ENCODE peak calls at places on chromosome 4, in five cellular contexts. S is OCI-LY7, T is fibroblast of lung, H is GM23338, V is K562. F is an unnamed sample. For H3K4me1, the result is how much of the 10 kb centered on the place peaks cover.

GRCh38 chr4:6198768-6199343 is 1.5 kb downstream of the JAKMIP1 start:
- DNase-seq in S (no peak), T (peak), H (peak), V (no peak), F (peak)

GRCh38 chr4:81165853-81166430 is 49.1 kb downstream of the PRKG2 start:
- DNase-seq in S (no peak), T (peak), H (no peak), V (no peak), F (no peak)

GRCh38 chr4:122666527-122667245 is 45.8 kb upstream of the IL21 start:
- DNase-seq in S (no peak), T (peak), H (no peak), V (no peak), F (no peak)

GRCh38 chr4:79319975-79320374 is 5.9 kb downstream of the NAA11 start:
- DNase-seq in S (no peak), T (no peak), H (no peak), V (no peak), F (no peak)

GRCh38 chr4:67198757-67199156 is 346.5 kb downstream of the CENPC start:
- DNase-seq in S (peak), T (no peak), H (peak), V (no peak), F (no peak)

GRCh38 chr4:162274354-162274753 is 110.6 kb upstream of the FSTL5 start:
- DNase-seq in S (no peak), T (no peak), H (no peak), V (no peak), F (no peak)

GRCh38 chr4:121519236-121519838 is 138.5 kb upstream of the QRFPR start:
- DNase-seq in S (no peak), T (no peak), H (no peak), V (no peak), F (no peak)

GRCh38 chr4:173909294-173909693 is 374.2 kb downstream of the FBXO8 start:
- DNase-seq in S (no peak), T (no peak), H (no peak), V (no peak), F (no peak)

GRCh38 chr4:61200195-61200990 is at the start of gene ADGRL3:
- DNase-seq in S (no peak), T (peak), H (peak), V (no peak), F (peak)

GRCh38 chr4:98873059-98873458 is 55.9 kb downstream of the EIF4E start:
- DNase-seq in S (no peak), T (peak), H (no peak), V (no peak), F (no peak)

GRCh38 chr4:156596026-156596425 is 375.6 kb downstream of the PDGFC start:
- DNase-seq in S (no peak), T (no peak), H (no peak), V (no peak), F (no peak)

GRCh38 chr4:184824776-184825393 is 883 bp downstream of the ACSL1 start:
- DNase-seq in S (peak), T (no peak), H (no peak), V (no peak), F (no peak)

GRCh38 chr4:185127021-185127925 is 15.8 kb upstream of the SLC25A4 start:
- DNase-seq in S (no peak), T (no peak), H (peak), V (no peak), F (peak)

GRCh38 chr4:155545456-155545855 is 121.2 kb upstream of the GUCY1A1 start:
- DNase-seq in S (no peak), T (no peak), H (no peak), V (no peak), F (no peak)

GRCh38 chr4:73917081-73917501 is 47.9 kb downstream of the CXCL1 start:
- DNase-seq in S (no peak), T (peak), H (no peak), V (no peak), F (no peak)

GRCh38 chr4:2066011-2066551 is 7.0 kb downstream of the NAT8L start:
- DNase-seq in S (no peak), T (no peak), H (no peak), V (no peak), F (no peak)

GRCh38 chr4:152462715-152463114 is 73.2 kb downstream of the FBXW7 start:
- DNase-seq in S (no peak), T (no peak), H (no peak), V (no peak), F (no peak)

GRCh38 chr4:83212041-83212851 is 72.4 kb downstream of the COQ2 start:
- DNase-seq in S (peak), T (no peak), H (no peak), V (no peak), F (no peak)

GRCh38 chr4:76723916-76724315 is 174.0 kb downstream of the SOWAHB start:
- DNase-seq in S (no peak), T (peak), H (peak), V (no peak), F (peak)

GRCh38 chr4:109662786-109663185 is 40.5 kb downstream of the CASP6 start:
- DNase-seq in S (no peak), T (no peak), H (no peak), V (no peak), F (peak)

GRCh38 chr4:75841641-75842520 is 60.4 kb downstream of the PPEF2 start:
- DNase-seq in S (no peak), T (no peak), H (peak), V (no peak), F (peak)

GRCh38 chr4:186728631-186729271 is 5.1 kb upstream of the FAT1 start:
- DNase-seq in S (no peak), T (no peak), H (peak), V (no peak), F (peak)

GRCh38 chr4:951186-951585 is 18.9 kb downstream of the TMEM175 start:
- DNase-seq in S (no peak), T (no peak), H (no peak), V (no peak), F (peak)

GRCh38 chr4:112403072-112403945 is 106.1 kb downstream of the ALPK1 start:
- DNase-seq in S (no peak), T (peak), H (peak), V (no peak), F (peak)

DNA sequence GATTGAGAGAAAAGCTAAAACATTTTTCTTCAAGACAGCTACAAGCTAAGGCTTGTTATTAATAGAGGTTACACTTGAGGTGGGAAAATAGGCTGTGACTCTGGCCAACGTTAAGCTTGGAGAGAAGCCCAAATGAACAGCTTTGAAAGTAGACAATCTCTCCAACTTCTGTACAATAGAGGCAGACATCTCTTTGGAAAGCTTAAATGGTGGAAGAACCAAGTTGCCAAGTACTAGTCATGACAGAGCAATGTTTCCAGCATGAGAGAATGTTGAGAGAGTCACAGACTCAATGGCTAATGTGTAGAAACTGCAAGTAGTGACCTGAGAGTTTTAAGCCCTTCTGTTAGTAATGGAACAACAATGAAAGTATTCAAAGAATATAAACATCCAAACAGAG is 298.1 kb downstream of the INPP4B start:
- DNase-seq in S (no peak), T (no peak), H (no peak), V (no peak), F (no peak)
- H3K4me2 ChIP-seq in S (no peak), T (no peak), H (no peak), V (no peak), F (no peak)

DNA sequence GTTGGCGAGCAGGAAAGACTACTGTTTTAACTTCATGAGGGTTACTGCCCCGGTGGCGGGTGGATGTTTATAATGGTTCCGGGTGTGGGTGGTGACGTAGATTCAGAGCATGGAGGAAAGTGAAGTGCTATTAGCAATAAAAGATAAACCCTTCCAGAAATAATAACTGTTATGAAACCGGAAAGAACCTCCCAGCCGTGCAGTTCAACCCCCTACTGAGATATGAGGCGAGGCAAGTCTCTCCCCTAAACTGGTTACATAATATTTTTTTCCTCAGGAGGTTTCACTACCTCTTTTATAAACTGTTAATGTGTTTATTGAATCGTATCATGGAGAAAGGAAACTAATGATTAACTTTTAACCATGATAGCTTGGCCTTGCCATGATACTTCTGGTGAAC is 33.9 kb upstream of the STIM2 start:
- DNase-seq in S (peak), T (peak), H (no peak), V (no peak), F (no peak)
- H3K4me1 ChIP-seq in S (half or more), T (under half), H (under half), V (under half), F (under half)

GRCh38 chr4:23001478-23001877 is 308.7 kb downstream of the GBA3 start:
- DNase-seq in S (no peak), T (no peak), H (no peak), V (peak), F (no peak)

GRCh38 chr4:23009093-23009492 is 316.4 kb downstream of the GBA3 start:
- DNase-seq in S (no peak), T (no peak), H (no peak), V (no peak), F (no peak)

GRCh38 chr4:23005691-23006090 is 313.0 kb downstream of the GBA3 start:
- DNase-seq in S (no peak), T (no peak), H (no peak), V (no peak), F (no peak)

GRCh38 chr4:23006756-23007155 is 314.0 kb downstream of the GBA3 start:
- DNase-seq in S (no peak), T (peak), H (no peak), V (no peak), F (no peak)
- H3K4me2 ChIP-seq in S (no peak), T (no peak), H (no peak), V (no peak), F (no peak)

GRCh38 chr4:128572778-128573241 is 236.7 kb upstream of the JADE1 start:
- DNase-seq in S (no peak), T (no peak), H (no peak), V (no peak), F (no peak)

GRCh38 chr4:128573781-128574508 is 235.6 kb upstream of the JADE1 start:
- DNase-seq in S (no peak), T (no peak), H (peak), V (no peak), F (no peak)

GRCh38 chr4:128566688-128567087 is 242.8 kb upstream of the JADE1 start:
- DNase-seq in S (no peak), T (no peak), H (no peak), V (no peak), F (no peak)

GRCh38 chr4:128571747-128572146 is 237.8 kb upstream of the JADE1 start:
- DNase-seq in S (no peak), T (peak), H (no peak), V (no peak), F (no peak)

GRCh38 chr4:128570380-128570779 is 239.1 kb upstream of the JADE1 start:
- DNase-seq in S (no peak), T (peak), H (no peak), V (no peak), F (no peak)
- H3K4me1 ChIP-seq in S (under half), T (under half), H (under half), V (under half), F (under half)

F was measured in neural progenitor cell.